ENCODE peak calls at places on chromosome X, in seven cellular contexts. V is Peyer's patch, J is uterus, Y is psoas muscle, E is body of pancreas, B is hepatocyte, A is MM.1S. T is an unnamed sample. For H3K9me3, the result is how much of the 10 kb centered on the place peaks cover.

GRCh38 chrX:136250191-136251041 is 784 bp downstream of the MAP7D3 start:
- DNase-seq in V (no peak), J (no peak), Y (peak), E (no peak), B (peak), A (no peak), T (peak)

GRCh38 chrX:2862404-2862803 is 33.7 kb downstream of the GYG2 start:
- DNase-seq in V (no peak), J (no peak), Y (no peak), E (no peak), B (no peak), A (no peak), T (no peak)

GRCh38 chrX:154039577-154039976 is 19.9 kb upstream of the IRAK1 start:
- DNase-seq in V (no peak), J (no peak), Y (no peak), E (no peak), B (no peak), A (no peak), T (no peak)

GRCh38 chrX:1427756-1428155 is 25.0 kb downstream of the ASMTL start:
- DNase-seq in V (no peak), J (no peak), Y (no peak), E (no peak), B (no peak), A (no peak), T (no peak)

GRCh38 chrX:72254835-72255234 is 16.0 kb upstream of the ERCC6L start:
- DNase-seq in V (no peak), J (no peak), Y (no peak), E (no peak), B (no peak), A (no peak), T (no peak)

GRCh38 chrX:22664826-22665225 is 334.9 kb upstream of the DDX53 start:
- DNase-seq in V (no peak), J (no peak), Y (no peak), E (no peak), B (no peak), A (no peak), T (no peak)

GRCh38 chrX:8049827-8050226 is 121.2 kb downstream of the VCX2 start:
- DNase-seq in V (no peak), J (no peak), Y (no peak), E (no peak), B (no peak), A (no peak), T (no peak)

GRCh38 chrX:48890934-48891401 is 6.6 kb downstream of the TIMM17B start:
- DNase-seq in V (peak), J (no peak), Y (no peak), E (no peak), B (peak), A (peak), T (no peak)

GRCh38 chrX:109635151-109635550 is 10.2 kb upstream of the KCNE5 start:
- DNase-seq in V (no peak), J (no peak), Y (no peak), E (no peak), B (no peak), A (peak), T (peak)

GRCh38 chrX:114626323-114626722 is 42.4 kb downstream of the HTR2C start:
- DNase-seq in V (no peak), J (no peak), Y (no peak), E (no peak), B (peak), A (peak), T (peak)

GRCh38 chrX:49042581-49043219 is 457 bp downstream of the TFE3 start:
- DNase-seq in V (peak), J (no peak), Y (no peak), E (no peak), B (no peak), A (no peak), T (no peak)

GRCh38 chrX:38069273-38069672 is 62.9 kb downstream of the SYTL5 start:
- DNase-seq in V (no peak), J (no peak), Y (no peak), E (no peak), B (no peak), A (no peak), T (no peak)

GRCh38 chrX:40318796-40319195 is 221.0 kb upstream of the BCOR start:
- DNase-seq in V (no peak), J (no peak), Y (no peak), E (no peak), B (no peak), A (no peak), T (no peak)

GRCh38 chrX:103376979-103377324 is 614 bp downstream of the BEX3 start:
- DNase-seq in V (no peak), J (no peak), Y (no peak), E (peak), B (peak), A (no peak), T (peak)

GRCh38 chrX:137031517-137032377 is 2.0 kb downstream of the GPR101 start:
- DNase-seq in V (no peak), J (no peak), Y (peak), E (no peak), B (peak), A (peak), T (no peak)

GRCh38 chrX:150205011-150205410 is 158.1 kb upstream of the MAMLD1 start:
- DNase-seq in V (no peak), J (no peak), Y (no peak), E (peak), B (no peak), A (no peak), T (no peak)

GRCh38 chrX:150201841-150202240 is 161.3 kb upstream of the MAMLD1 start:
- DNase-seq in V (no peak), J (no peak), Y (no peak), E (no peak), B (no peak), A (no peak), T (no peak)

GRCh38 chrX:150201391-150201790 is 161.7 kb upstream of the MAMLD1 start:
- DNase-seq in V (no peak), J (no peak), Y (no peak), E (no peak), B (no peak), A (no peak), T (no peak)

GRCh38 chrX:150202641-150203248 is 160.4 kb upstream of the MAMLD1 start:
- DNase-seq in V (no peak), J (no peak), Y (no peak), E (peak), B (peak), A (no peak), T (no peak)

GRCh38 chrX:150203249-150203647 is 159.9 kb upstream of the MAMLD1 start:
- DNase-seq in V (no peak), J (no peak), Y (no peak), E (no peak), B (no peak), A (no peak), T (no peak)
- TF ChIP-seq CTCF in V (no peak), J (no peak), Y (no peak), E (no peak), B (no peak), A (no peak), T (no peak)

DNA sequence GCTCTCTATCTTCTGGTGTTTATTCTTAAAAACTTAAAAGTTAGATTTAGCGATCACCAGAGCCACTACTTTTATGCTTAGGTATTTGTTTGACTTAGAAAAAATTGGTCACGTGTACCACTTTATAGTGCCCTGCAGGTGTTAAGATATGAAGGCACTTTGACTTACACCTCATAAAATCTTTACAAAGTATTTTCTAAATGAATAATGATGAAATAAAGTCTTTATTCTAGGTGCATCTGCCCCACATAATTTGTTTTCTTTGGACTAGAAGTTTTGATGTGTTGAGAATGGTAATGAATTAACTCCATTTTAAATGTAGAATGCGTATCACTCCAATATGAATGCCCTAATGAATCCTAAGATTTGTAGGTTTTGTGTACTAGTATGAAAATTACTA is 2.9 kb downstream of the FMR1 start:
- DNase-seq in V (no peak), J (no peak), Y (no peak), E (no peak), B (no peak), A (no peak), T (no peak)
- H3K4me3 ChIP-seq in V (no peak), J (no peak), Y (peak), E (no peak), B (no peak), A (no peak), T (no peak)

GRCh38 chrX:20739038-20739745 is 472.5 kb upstream of the RPS6KA3 start:
- DNase-seq in V (no peak), J (no peak), Y (no peak), E (no peak), B (no peak), A (peak), T (no peak)
- H3K9me3 ChIP-seq in V (under half), J (under half), Y (under half), E (under half), B (under half), A (under half), T (under half)

GRCh38 chrX:41734530-41734929 is 10.5 kb downstream of the GPR82 start:
- DNase-seq in V (no peak), J (no peak), Y (no peak), E (no peak), B (no peak), A (no peak), T (no peak)
- TF ChIP-seq CTCF in V (peak), J (no peak), Y (no peak), E (no peak), B (peak), A (peak), T (peak)

GRCh38 chrX:19912-20571 is 261.1 kb upstream of the PLCXD1 start:
- DNase-seq in V (no peak), J (no peak), Y (no peak), E (no peak), B (peak), A (no peak), T (no peak)
- H3K4me3 ChIP-seq in V (peak), J (no peak), Y (peak), E (no peak), B (no peak), A (no peak), T (no peak)

GRCh38 chrX:56462389-56462788 is 101.0 kb upstream of the UBQLN2 start:
- DNase-seq in V (no peak), J (no peak), Y (no peak), E (no peak), B (no peak), A (no peak), T (no peak)
- H3K9me3 ChIP-seq in V (under half), J (under half), Y (under half), E (under half), B (under half), A (under half), T (under half)

DNA sequence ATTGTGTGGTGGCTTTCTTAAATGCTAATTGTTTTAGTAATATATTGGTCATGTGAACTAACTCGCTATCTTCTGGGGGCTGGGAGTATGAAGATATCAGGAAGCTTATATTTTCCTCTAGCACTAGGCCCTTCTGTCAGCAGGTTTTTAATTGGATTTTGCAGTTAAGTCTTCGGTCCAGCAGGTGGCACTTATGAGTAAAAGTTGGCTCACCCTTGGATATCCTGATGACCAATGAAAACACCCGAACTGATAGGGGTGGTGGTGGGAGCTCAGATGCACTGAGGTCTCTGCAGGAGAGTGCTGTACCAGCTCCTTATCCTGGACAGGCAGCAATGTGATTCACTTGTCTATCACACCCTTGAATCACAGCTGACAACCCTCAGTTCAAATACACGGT is 1365.8 kb upstream of the DIAPH2 start:
- DNase-seq in V (no peak), J (no peak), Y (no peak), E (no peak), B (peak), A (peak), T (no peak)
- TF ChIP-seq CTCF in V (no peak), J (no peak), Y (no peak), E (no peak), B (peak), A (peak), T (no peak)